ENCODE peak calls at places on chromosomes 13 and 19, in ten cellular contexts. One of them, this sample, is unnamed. For H3K4me1, the result is how much of the 10 kb centered on the place peaks cover.

GRCh38 chr13:29382021-29382420 is 213.5 kb downstream of the SLC7A1 start:
- DNase-seq in breast epithelium: no peak
- DNase-seq in cardiac muscle cell: no peak
- DNase-seq in aorta: no peak
- DNase-seq in right atrium auricular region: no peak
- DNase-seq in K562: no peak
- DNase-seq in CD8-positive, alpha-beta memory T cell: no peak
- DNase-seq in heart right ventricle: no peak
- DNase-seq in lower lobe of right lung: no peak
- DNase-seq in neuronal stem cell: no peak
- DNase-seq in this sample: no peak

GRCh38 chr19:19334989-19335344 is 14.3 kb downstream of the MAU2 start:
- DNase-seq in aorta: no peak
- DNase-seq in cardiac muscle cell: no peak
- DNase-seq in heart right ventricle: no peak
- DNase-seq in breast epithelium: no peak
- DNase-seq in lower lobe of right lung: no peak
- DNase-seq in right atrium auricular region: no peak
- DNase-seq in CD8-positive, alpha-beta memory T cell: no peak
- DNase-seq in neuronal stem cell: no peak
- DNase-seq in K562: no peak
- DNase-seq in this sample: no peak

GRCh38 chr13:100854091-100854490 is 179.5 kb upstream of the TMTC4 start:
- DNase-seq in right atrium auricular region: no peak
- DNase-seq in heart right ventricle: no peak
- DNase-seq in neuronal stem cell: no peak
- DNase-seq in cardiac muscle cell: peak
- DNase-seq in CD8-positive, alpha-beta memory T cell: no peak
- DNase-seq in breast epithelium: no peak
- DNase-seq in aorta: no peak
- DNase-seq in K562: no peak
- DNase-seq in lower lobe of right lung: no peak
- DNase-seq in this sample: no peak

GRCh38 chr19:54662730-54663129 is at the start of gene LILRB4:
- DNase-seq in lower lobe of right lung: peak
- DNase-seq in heart right ventricle: peak
- DNase-seq in right atrium auricular region: peak
- DNase-seq in K562: peak
- DNase-seq in cardiac muscle cell: no peak
- DNase-seq in neuronal stem cell: no peak
- DNase-seq in CD8-positive, alpha-beta memory T cell: no peak
- DNase-seq in aorta: peak
- DNase-seq in breast epithelium: no peak
- DNase-seq in this sample: no peak

GRCh38 chr13:36919206-36919832 is 719 bp downstream of the SMAD9 start:
- DNase-seq in cardiac muscle cell: peak
- DNase-seq in aorta: peak
- DNase-seq in K562: peak
- DNase-seq in heart right ventricle: peak
- DNase-seq in breast epithelium: no peak
- DNase-seq in neuronal stem cell: peak
- DNase-seq in CD8-positive, alpha-beta memory T cell: no peak
- DNase-seq in lower lobe of right lung: peak
- DNase-seq in right atrium auricular region: peak
- DNase-seq in this sample: no peak

GRCh38 chr13:70723732-70724131 is 615.5 kb upstream of the KLHL1 start:
- DNase-seq in K562: no peak
- DNase-seq in CD8-positive, alpha-beta memory T cell: no peak
- DNase-seq in heart right ventricle: no peak
- DNase-seq in cardiac muscle cell: peak
- DNase-seq in right atrium auricular region: no peak
- DNase-seq in neuronal stem cell: no peak
- DNase-seq in breast epithelium: no peak
- DNase-seq in aorta: no peak
- DNase-seq in lower lobe of right lung: no peak
- DNase-seq in this sample: no peak

GRCh38 chr19:5355076-5355475 is 14.5 kb upstream of the PTPRS start:
- DNase-seq in breast epithelium: no peak
- DNase-seq in heart right ventricle: no peak
- DNase-seq in cardiac muscle cell: no peak
- DNase-seq in neuronal stem cell: no peak
- DNase-seq in CD8-positive, alpha-beta memory T cell: no peak
- DNase-seq in K562: no peak
- DNase-seq in lower lobe of right lung: no peak
- DNase-seq in aorta: no peak
- DNase-seq in right atrium auricular region: no peak
- DNase-seq in this sample: no peak

GRCh38 chr13:98374750-98375149 is 197.7 kb upstream of the RNF113B start:
- DNase-seq in aorta: no peak
- DNase-seq in neuronal stem cell: no peak
- DNase-seq in CD8-positive, alpha-beta memory T cell: no peak
- DNase-seq in cardiac muscle cell: no peak
- DNase-seq in right atrium auricular region: no peak
- DNase-seq in K562: no peak
- DNase-seq in heart right ventricle: no peak
- DNase-seq in lower lobe of right lung: no peak
- DNase-seq in breast epithelium: no peak
- DNase-seq in this sample: no peak

GRCh38 chr13:40993987-40994386 is 25.1 kb downstream of the ELF1 start:
- DNase-seq in cardiac muscle cell: no peak
- DNase-seq in K562: no peak
- DNase-seq in lower lobe of right lung: no peak
- DNase-seq in neuronal stem cell: no peak
- DNase-seq in right atrium auricular region: no peak
- DNase-seq in aorta: no peak
- DNase-seq in heart right ventricle: no peak
- DNase-seq in breast epithelium: peak
- DNase-seq in CD8-positive, alpha-beta memory T cell: no peak
- DNase-seq in this sample: no peak

GRCh38 chr13:111906306-111906705 is 160.6 kb upstream of the SOX1 start:
- DNase-seq in right atrium auricular region: peak
- DNase-seq in aorta: no peak
- DNase-seq in lower lobe of right lung: no peak
- DNase-seq in heart right ventricle: no peak
- DNase-seq in cardiac muscle cell: no peak
- DNase-seq in breast epithelium: no peak
- DNase-seq in CD8-positive, alpha-beta memory T cell: no peak
- DNase-seq in neuronal stem cell: no peak
- DNase-seq in K562: no peak
- DNase-seq in this sample: no peak

GRCh38 chr19:55605637-55606470 is at the start of gene ZNF865:
- DNase-seq in aorta: peak
- DNase-seq in right atrium auricular region: peak
- DNase-seq in breast epithelium: peak
- DNase-seq in CD8-positive, alpha-beta memory T cell: peak
- DNase-seq in neuronal stem cell: no peak
- DNase-seq in heart right ventricle: peak
- DNase-seq in cardiac muscle cell: peak
- DNase-seq in lower lobe of right lung: peak
- DNase-seq in K562: peak
- DNase-seq in this sample: no peak

GRCh38 chr13:20132052-20132634 is 28.7 kb downstream of the GJA3 start:
- DNase-seq in K562: no peak
- DNase-seq in aorta: no peak
- DNase-seq in CD8-positive, alpha-beta memory T cell: no peak
- DNase-seq in right atrium auricular region: no peak
- DNase-seq in breast epithelium: no peak
- DNase-seq in lower lobe of right lung: no peak
- DNase-seq in cardiac muscle cell: no peak
- DNase-seq in neuronal stem cell: no peak
- DNase-seq in heart right ventricle: no peak
- DNase-seq in this sample: peak

GRCh38 chr13:99326012-99326411 is 18.8 kb upstream of the GPR183 start:
- DNase-seq in neuronal stem cell: no peak
- DNase-seq in lower lobe of right lung: no peak
- DNase-seq in aorta: no peak
- DNase-seq in breast epithelium: no peak
- DNase-seq in right atrium auricular region: no peak
- DNase-seq in CD8-positive, alpha-beta memory T cell: no peak
- DNase-seq in heart right ventricle: no peak
- DNase-seq in K562: no peak
- DNase-seq in cardiac muscle cell: no peak
- DNase-seq in this sample: no peak

GRCh38 chr19:3785464-3785937 is 680 bp downstream of the MATK start:
- DNase-seq in cardiac muscle cell: no peak
- DNase-seq in K562: peak
- DNase-seq in right atrium auricular region: no peak
- DNase-seq in heart right ventricle: no peak
- DNase-seq in breast epithelium: no peak
- DNase-seq in lower lobe of right lung: no peak
- DNase-seq in neuronal stem cell: no peak
- DNase-seq in aorta: no peak
- DNase-seq in CD8-positive, alpha-beta memory T cell: peak
- DNase-seq in this sample: no peak

GRCh38 chr19:3782903-3783302 is 3.3 kb downstream of the MATK start:
- DNase-seq in K562: no peak
- DNase-seq in lower lobe of right lung: no peak
- DNase-seq in heart right ventricle: no peak
- DNase-seq in CD8-positive, alpha-beta memory T cell: no peak
- DNase-seq in neuronal stem cell: no peak
- DNase-seq in right atrium auricular region: no peak
- DNase-seq in aorta: no peak
- DNase-seq in breast epithelium: no peak
- DNase-seq in cardiac muscle cell: no peak
- DNase-seq in this sample: no peak

GRCh38 chr19:3785938-3786824 is at the start of gene MATK:
- DNase-seq in CD8-positive, alpha-beta memory T cell: peak
- DNase-seq in right atrium auricular region: no peak
- DNase-seq in cardiac muscle cell: no peak
- DNase-seq in neuronal stem cell: no peak
- DNase-seq in aorta: no peak
- DNase-seq in heart right ventricle: no peak
- DNase-seq in lower lobe of right lung: no peak
- DNase-seq in breast epithelium: no peak
- DNase-seq in K562: peak
- DNase-seq in this sample: no peak

GRCh38 chr19:3783660-3784584 is 2.3 kb downstream of the MATK start:
- DNase-seq in right atrium auricular region: no peak
- DNase-seq in K562: peak
- DNase-seq in heart right ventricle: no peak
- DNase-seq in aorta: no peak
- DNase-seq in neuronal stem cell: no peak
- DNase-seq in lower lobe of right lung: no peak
- DNase-seq in breast epithelium: no peak
- DNase-seq in CD8-positive, alpha-beta memory T cell: peak
- DNase-seq in cardiac muscle cell: no peak
- DNase-seq in this sample: no peak

GRCh38 chr19:3784607-3785463 is 1.3 kb downstream of the MATK start:
- DNase-seq in right atrium auricular region: no peak
- DNase-seq in lower lobe of right lung: no peak
- DNase-seq in CD8-positive, alpha-beta memory T cell: no peak
- DNase-seq in K562: no peak
- DNase-seq in aorta: no peak
- DNase-seq in cardiac muscle cell: no peak
- DNase-seq in breast epithelium: no peak
- DNase-seq in neuronal stem cell: no peak
- DNase-seq in heart right ventricle: no peak
- DNase-seq in this sample: no peak
- H3K4me3 ChIP-seq in right atrium auricular region: peak
- H3K4me3 ChIP-seq in lower lobe of right lung: peak
- H3K4me3 ChIP-seq in CD8-positive, alpha-beta memory T cell: peak
- H3K4me3 ChIP-seq in K562: peak
- H3K4me3 ChIP-seq in aorta: no peak
- H3K4me3 ChIP-seq in cardiac muscle cell: peak
- H3K4me3 ChIP-seq in breast epithelium: peak
- H3K4me3 ChIP-seq in neuronal stem cell: no peak
- H3K4me3 ChIP-seq in heart right ventricle: peak
- H3K4me3 ChIP-seq in this sample: no peak

GRCh38 chr19:7358102-7358597 is 9.4 kb downstream of the ARHGEF18 start:
- DNase-seq in aorta: no peak
- DNase-seq in K562: no peak
- DNase-seq in neuronal stem cell: no peak
- DNase-seq in right atrium auricular region: no peak
- DNase-seq in cardiac muscle cell: no peak
- DNase-seq in heart right ventricle: no peak
- DNase-seq in CD8-positive, alpha-beta memory T cell: no peak
- DNase-seq in lower lobe of right lung: no peak
- DNase-seq in breast epithelium: no peak
- DNase-seq in this sample: no peak
- H3K4me1 ChIP-seq in aorta: under half
- H3K4me1 ChIP-seq in K562: under half
- H3K4me1 ChIP-seq in neuronal stem cell: under half
- H3K4me1 ChIP-seq in right atrium auricular region: under half
- H3K4me1 ChIP-seq in cardiac muscle cell: under half
- H3K4me1 ChIP-seq in heart right ventricle: under half
- H3K4me1 ChIP-seq in CD8-positive, alpha-beta memory T cell: half or more
- H3K4me1 ChIP-seq in lower lobe of right lung: under half
- H3K4me1 ChIP-seq in breast epithelium: under half
- H3K4me1 ChIP-seq in this sample: under half

DNA sequence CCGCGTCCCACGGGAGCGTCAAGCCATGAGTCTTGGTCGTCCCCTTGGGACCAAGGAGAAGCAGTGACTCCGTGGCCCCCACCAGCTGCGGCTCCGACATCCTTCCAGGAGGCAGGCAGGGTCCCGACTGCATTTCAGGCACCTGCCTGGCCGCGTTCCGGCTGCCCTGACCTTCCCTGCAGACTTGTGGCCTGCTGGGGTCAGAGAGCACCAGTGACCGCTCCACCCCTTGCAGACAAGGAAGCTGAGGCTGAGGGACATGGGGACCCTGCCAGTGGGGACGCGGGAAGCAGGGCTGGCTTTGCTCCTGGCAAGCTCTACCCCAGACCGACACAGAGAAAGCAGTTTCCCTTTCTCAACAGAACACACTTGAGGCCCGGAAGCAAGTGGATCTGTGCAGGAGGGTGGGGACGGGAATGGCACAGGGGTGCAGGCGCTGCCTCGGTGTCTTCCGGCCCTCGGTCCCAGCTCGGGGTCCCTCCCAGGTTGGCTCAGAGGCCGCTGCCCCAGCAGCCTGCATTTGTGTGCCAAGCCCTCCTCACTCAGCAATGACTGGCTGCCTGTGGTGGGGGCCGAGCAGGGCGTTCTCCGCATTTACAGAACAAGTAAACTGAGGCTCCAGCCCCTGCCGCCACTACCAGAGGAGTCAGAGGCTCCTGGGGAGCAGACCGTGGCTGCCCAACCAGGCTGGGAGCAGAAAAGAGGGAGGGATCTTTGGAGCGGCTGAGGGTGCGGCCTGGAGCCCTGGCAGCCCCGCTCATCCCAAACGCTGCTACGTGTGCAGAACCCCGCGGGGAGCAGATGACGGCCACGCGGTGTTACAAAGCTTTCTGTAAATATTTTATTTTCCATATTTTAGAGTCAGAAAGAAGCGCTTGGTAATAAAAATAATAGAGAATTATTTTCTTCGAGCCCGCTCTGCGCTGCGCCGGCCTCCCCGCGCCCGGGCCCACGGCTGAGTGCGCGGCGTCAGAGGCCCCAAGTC is 43.9 kb downstream of the GAS6 start:
- DNase-seq in neuronal stem cell: no peak
- DNase-seq in aorta: no peak
- DNase-seq in right atrium auricular region: no peak
- DNase-seq in heart right ventricle: no peak
- DNase-seq in K562: no peak
- DNase-seq in breast epithelium: no peak
- DNase-seq in lower lobe of right lung: no peak
- DNase-seq in CD8-positive, alpha-beta memory T cell: no peak
- DNase-seq in cardiac muscle cell: no peak
- DNase-seq in this sample: no peak
- H3K4me3 ChIP-seq in neuronal stem cell: no peak
- H3K4me3 ChIP-seq in aorta: no peak
- H3K4me3 ChIP-seq in right atrium auricular region: no peak
- H3K4me3 ChIP-seq in heart right ventricle: no peak
- H3K4me3 ChIP-seq in K562: no peak
- H3K4me3 ChIP-seq in breast epithelium: peak
- H3K4me3 ChIP-seq in lower lobe of right lung: peak
- H3K4me3 ChIP-seq in CD8-positive, alpha-beta memory T cell: no peak
- H3K4me3 ChIP-seq in cardiac muscle cell: no peak
- H3K4me3 ChIP-seq in this sample: peak

GRCh38 chr19:16586477-16586871 is 14.3 kb upstream of the SLC35E1 start:
- DNase-seq in lower lobe of right lung: no peak
- DNase-seq in heart right ventricle: no peak
- DNase-seq in right atrium auricular region: no peak
- DNase-seq in CD8-positive, alpha-beta memory T cell: no peak
- DNase-seq in cardiac muscle cell: no peak
- DNase-seq in aorta: no peak
- DNase-seq in breast epithelium: no peak
- DNase-seq in neuronal stem cell: no peak
- DNase-seq in K562: no peak
- DNase-seq in this sample: no peak
- H3K4me1 ChIP-seq in lower lobe of right lung: half or more
- H3K4me1 ChIP-seq in heart right ventricle: half or more
- H3K4me1 ChIP-seq in right atrium auricular region: under half
- H3K4me1 ChIP-seq in CD8-positive, alpha-beta memory T cell: half or more
- H3K4me1 ChIP-seq in cardiac muscle cell: half or more
- H3K4me1 ChIP-seq in aorta: under half
- H3K4me1 ChIP-seq in breast epithelium: half or more
- H3K4me1 ChIP-seq in neuronal stem cell: under half
- H3K4me1 ChIP-seq in K562: half or more
- H3K4me1 ChIP-seq in this sample: half or more

This sample was measured in vagina.